ENCODE peak calls at places on chromosomes 5 and 9, in five cellular contexts. H is AG09309, Y is mucosa of descending colon, A is fibroblast of pulmonary artery, S is tibial artery. X is an unnamed sample.
A peak's percentile ranks its signal among the peaks of the same experiment; 100 is the strongest.

GRCh38 chr5:160133071-160133917 is 14.0 kb upstream of the PWWP2A start:
- DNase-seq in H (no peak), S (peak; percentile 70), Y (peak; percentile 35), A (peak; percentile 55), X (peak; percentile 31)

GRCh38 chr5:180486636-180487149 is 7.5 kb upstream of the CNOT6 start:
- DNase-seq in S (no peak), A (no peak), H (no peak), Y (no peak), X (no peak)

GRCh38 chr5:174549254-174549653 is 175.1 kb upstream of the MSX2 start:
- DNase-seq in S (peak; percentile 49), H (no peak), A (no peak), Y (no peak), X (no peak)

GRCh38 chr9:114417511-114417910 is 29.7 kb upstream of the AKNA start:
- DNase-seq in A (peak; percentile 18), H (peak; percentile 51), S (no peak), Y (no peak), X (peak; percentile 39)

GRCh38 chr9:132977626-132978450 is 656 bp upstream of the GFI1B start:
- DNase-seq in H (no peak), S (peak; percentile 39), Y (peak; percentile 83), A (peak; percentile 49), X (peak; percentile 36)

GRCh38 chr5:55850839-55851674 is at the start of gene IL31RA:
- DNase-seq in H (peak; percentile 67), Y (no peak), S (no peak), A (peak; percentile 79), X (peak; percentile 87)

GRCh38 chr5:112210430-112211005 is 208.6 kb downstream of the EPB41L4A start:
- DNase-seq in Y (no peak), S (peak; percentile 38), H (no peak), A (peak; percentile 57), X (peak; percentile 41)

GRCh38 chr9:123637940-123638634 is 282.1 kb downstream of the CRB2 start:
- DNase-seq in S (no peak), Y (no peak), H (peak; percentile 1), A (no peak), X (peak; percentile 28)

GRCh38 chr9:22030101-22030598 is 21.0 kb upstream of the CDKN2B start:
- DNase-seq in H (no peak), Y (no peak), A (peak; percentile 92), S (no peak), X (peak; percentile 81)

GRCh38 chr5:159527546-159527945 is 197.3 kb upstream of the IL12B start:
- DNase-seq in S (no peak), Y (no peak), H (no peak), A (no peak), X (no peak)

GRCh38 chr5:147911427-147911826 is 5.1 kb upstream of the C5orf46 start:
- DNase-seq in S (peak; percentile 72), Y (no peak), A (no peak), H (no peak), X (no peak)

GRCh38 chr5:76305264-76305663 is 97.8 kb upstream of the IQGAP2 start:
- DNase-seq in S (no peak), H (no peak), Y (no peak), A (peak; percentile 12), X (peak; percentile 5)

DNA sequence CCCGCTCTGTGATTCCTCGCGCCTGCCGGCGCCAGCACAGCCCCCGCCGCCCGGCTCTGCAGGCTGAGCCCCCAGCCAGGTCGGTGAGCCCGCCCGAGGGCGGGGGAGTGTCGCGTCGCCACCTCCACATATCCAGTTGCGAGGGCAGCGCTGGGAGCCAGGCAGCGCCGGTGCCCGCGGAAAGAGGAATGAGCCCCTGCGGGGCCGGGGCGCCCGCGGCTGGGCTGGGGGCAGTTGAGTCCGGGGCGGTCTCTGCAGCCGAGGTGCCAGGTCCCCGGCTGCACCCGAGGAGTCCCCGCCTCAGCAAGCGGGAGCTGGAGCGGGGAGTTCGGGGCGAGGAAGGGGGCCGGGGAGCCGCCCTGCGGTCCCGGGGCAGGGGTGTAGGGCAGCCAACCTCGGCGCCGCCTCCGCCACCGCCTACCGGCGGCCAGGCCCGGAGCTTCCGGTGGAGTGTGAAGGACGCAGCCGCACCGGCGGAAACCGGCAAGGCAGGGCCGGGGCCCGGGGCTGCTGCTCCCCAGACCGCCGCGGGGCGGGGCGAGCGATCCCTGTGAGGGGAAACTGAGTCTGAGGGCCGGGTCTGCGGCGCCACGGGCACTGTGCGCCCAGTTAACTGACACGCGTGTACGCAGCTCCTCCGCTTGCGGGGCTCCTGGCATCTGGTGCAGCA is 2.3 kb upstream of the TRAF1 start:
- DNase-seq in H (no peak), A (peak; percentile 42), Y (peak; percentile 90), S (peak; percentile 75), X (peak; percentile 59)
- TF ChIP-seq CTCF in H (no peak), A (no peak), Y (no peak), S (no peak), X (peak; percentile 9)

GRCh38 chr9:137281345-137282116 is 4.0 kb downstream of the TOR4A start:
- DNase-seq in Y (peak; percentile 33), H (no peak), S (no peak), A (no peak), X (no peak)
- H3K4me3 ChIP-seq in Y (no peak overlapping the region), H (no peak overlapping the region), S (no peak overlapping the region), A (no peak overlapping the region), X (no peak overlapping the region)

GRCh38 chr5:137822158-137822764 is 45.4 kb upstream of the MYOT start:
- DNase-seq in A (peak; percentile 60), S (no peak), H (no peak), Y (peak; percentile 63), X (peak; percentile 48)
- TF ChIP-seq CTCF in A (peak; percentile 60), S (peak; percentile 43), H (peak; percentile 55), Y (no peak), X (peak; percentile 57)

DNA sequence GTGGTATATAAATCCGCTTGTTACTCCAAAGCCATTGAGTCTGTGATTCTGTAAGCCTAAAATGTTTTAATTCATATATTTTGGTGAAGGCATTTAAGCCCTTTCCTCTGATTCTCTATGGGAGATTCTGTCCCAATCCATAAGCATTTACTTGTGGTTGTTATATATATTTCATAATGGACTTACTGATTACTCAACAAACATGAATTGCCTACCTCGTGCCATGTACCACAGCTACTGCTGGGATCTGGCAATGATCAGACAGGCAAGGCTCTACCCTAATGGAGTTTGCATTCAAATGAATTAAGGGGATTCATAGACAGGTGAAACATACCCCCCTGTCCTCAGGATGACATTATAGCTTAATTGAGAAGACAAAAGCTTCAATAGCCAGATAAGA is 54.5 kb downstream of the C9orf152 start:
- DNase-seq in A (no peak), S (no peak), Y (no peak), H (no peak), X (peak; percentile 51)
- H3K4me3 ChIP-seq in A (no peak overlapping the region), S (no peak overlapping the region), Y (no peak overlapping the region), H (no peak overlapping the region), X (no peak overlapping the region)

GRCh38 chr5:40882291-40882690 is 27.0 kb upstream of the C7 start:
- DNase-seq in H (no peak), Y (no peak), A (no peak), S (no peak), X (no peak)

GRCh38 chr5:40873481-40873880 is 32.3 kb downstream of the CARD6 start:
- DNase-seq in Y (no peak), H (no peak), A (no peak), S (no peak), X (no peak)

GRCh38 chr5:40877371-40877988 is 31.8 kb upstream of the C7 start:
- DNase-seq in S (no peak), A (no peak), Y (no peak), H (no peak), X (no peak)

GRCh38 chr5:40875958-40876357 is 33.3 kb upstream of the C7 start:
- DNase-seq in S (no peak), H (no peak), A (no peak), Y (no peak), X (no peak)

DNA sequence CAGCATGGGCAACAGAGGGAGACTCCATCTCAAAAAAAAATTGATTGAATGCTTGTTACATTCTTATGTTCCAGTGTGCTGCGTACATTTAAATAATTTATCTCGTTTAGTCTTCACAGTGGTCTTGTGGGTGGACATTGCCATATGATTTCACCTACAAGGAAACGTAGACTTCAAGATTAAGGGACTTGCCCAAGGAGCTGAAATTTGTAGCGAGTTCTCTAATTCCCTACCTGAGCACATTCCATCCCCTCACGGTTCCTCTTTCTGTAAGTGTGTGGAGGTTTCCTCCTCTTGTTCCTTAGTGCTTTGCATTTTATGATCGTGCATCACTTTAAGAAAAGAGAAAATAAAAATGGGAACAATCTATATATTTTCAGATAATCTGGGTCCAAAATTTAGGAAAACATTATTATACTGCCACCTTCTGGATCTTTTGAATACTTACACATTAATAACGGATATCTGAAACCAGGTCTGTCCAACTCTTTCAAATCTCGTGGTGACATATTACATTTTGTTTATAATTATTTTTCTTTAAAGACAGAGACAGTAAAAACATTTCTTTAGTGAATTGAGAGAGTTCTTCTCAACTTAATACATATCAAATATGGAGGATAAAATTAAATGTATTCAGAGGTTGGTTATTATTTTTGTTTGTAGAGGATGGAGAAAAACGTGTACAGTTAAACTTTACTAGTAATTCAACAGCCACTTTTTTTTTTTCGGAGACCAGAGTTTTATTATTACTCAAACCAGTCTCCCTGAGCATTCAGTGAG is 29.9 kb upstream of the C7 start:
- DNase-seq in A (peak; percentile 60), H (no peak), S (no peak), Y (no peak), X (peak; percentile 38)
- TF ChIP-seq CTCF in A (peak; percentile 43), H (peak; percentile 22), S (peak; percentile 60), Y (no peak), X (peak; percentile 49)

DNA sequence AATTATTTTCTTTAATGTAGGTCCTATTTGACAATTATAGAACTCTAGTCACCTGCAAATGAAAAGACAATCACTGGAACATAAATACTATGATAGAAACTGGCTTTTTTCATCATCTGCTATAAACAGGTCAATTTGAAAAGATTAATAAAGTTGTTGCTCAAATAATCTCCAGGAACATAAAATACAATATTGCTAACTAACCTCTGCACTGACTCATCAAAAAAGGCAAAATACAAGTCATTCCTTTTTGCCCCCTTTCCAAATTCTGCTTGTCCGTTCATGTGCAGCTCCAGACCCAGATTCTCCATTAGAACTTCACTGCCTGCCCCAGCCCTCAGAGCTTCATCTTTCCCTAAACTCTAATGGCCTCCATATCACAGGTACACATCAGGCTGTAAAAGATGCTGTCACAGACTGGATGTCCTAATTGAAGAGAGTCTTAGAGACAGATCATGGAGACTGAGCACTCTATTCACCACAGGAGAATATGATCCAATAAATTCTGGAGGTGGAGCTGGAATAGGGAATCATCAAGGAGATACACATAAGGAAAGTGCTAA is 1.6 kb downstream of the DCTN4 start:
- DNase-seq in Y (no peak), S (no peak), A (no peak), H (no peak), X (no peak)
- H3K4me3 ChIP-seq in Y (no peak overlapping the region), S (peak overlapping the region; percentile 62), A (peak overlapping the region; percentile 78), H (peak overlapping the region; percentile 19), X (peak overlapping the region; percentile 74)

GRCh38 chr5:6754766-6755165 is 41.5 kb downstream of the TENT4A start:
- DNase-seq in A (no peak), H (no peak), S (no peak), Y (no peak), X (no peak)
- TF ChIP-seq CTCF in A (no peak), H (no peak), S (no peak), Y (no peak), X (no peak)

X was measured in fibroblast of villous mesenchyme.